ENCODE peak calls at places on chromosomes 5 and 9, in five cellular contexts. Y is breast epithelium, M is cardiac muscle cell, O is SK-N-SH, H is thyroid gland. I is an unnamed sample.

GRCh38 chr9:93354451-93354850 is 97.0 kb upstream of the FAM120A start:
- DNase-seq in Y (no peak), M (peak; percentile 1), O (no peak), H (no peak), I (no peak)

GRCh38 chr9:69131682-69132081 is 42.4 kb upstream of the TJP2 start:
- DNase-seq in Y (no peak), M (no peak), O (no peak), H (no peak), I (peak; percentile 46)

GRCh38 chr9:94974154-94974860 is 247.8 kb downstream of the AOPEP start:
- DNase-seq in Y (no peak), M (peak; percentile 61), O (no peak), H (no peak), I (no peak)

GRCh38 chr9:111034573-111035539 is 3.4 kb downstream of the LPAR1 start:
- DNase-seq in Y (no peak), M (no peak), O (no peak), H (no peak), I (peak; percentile 56)

GRCh38 chr5:178545156-178545555 is 45.0 kb downstream of the COL23A1 start:
- DNase-seq in Y (no peak), M (peak; percentile 37), O (no peak), H (peak; percentile 86), I (no peak)

GRCh38 chr5:79971156-79971555 is 19.9 kb downstream of the MTX3 start:
- DNase-seq in Y (no peak), M (no peak), O (no peak), H (no peak), I (no peak)

GRCh38 chr9:81431662-81432061 is 257.7 kb downstream of the TLE1 start:
- DNase-seq in Y (no peak), M (no peak), O (no peak), H (no peak), I (no peak)

GRCh38 chr5:172903790-172904189 is 55.4 kb upstream of the RPL26L1 start:
- DNase-seq in Y (peak; percentile 86), M (no peak), O (peak; percentile 39), H (peak; percentile 84), I (peak; percentile 57)

GRCh38 chr5:33036128-33036527 is 325.0 kb downstream of the NPR3 start:
- DNase-seq in Y (no peak), M (no peak), O (no peak), H (no peak), I (no peak)

GRCh38 chr5:128081111-128081865 is 2.3 kb upstream of the SLC12A2 start:
- DNase-seq in Y (no peak), M (no peak), O (peak; percentile 19), H (no peak), I (no peak)

GRCh38 chr5:69079556-69079955 is 14.3 kb upstream of the SLC30A5 start:
- DNase-seq in Y (no peak), M (no peak), O (no peak), H (no peak), I (no peak)

GRCh38 chr5:141637266-141637692 is 482 bp downstream of the RELL2 start:
- DNase-seq in Y (no peak), M (no peak), O (peak; percentile 86), H (no peak), I (no peak)

GRCh38 chr5:112227911-112228631 is 191.0 kb downstream of the EPB41L4A start:
- DNase-seq in Y (no peak), M (peak; percentile 54), O (no peak), H (peak; percentile 35), I (no peak)

GRCh38 chr5:80187274-80187673 is 68.6 kb downstream of the SERINC5 start:
- DNase-seq in Y (no peak), M (no peak), O (no peak), H (no peak), I (no peak)

GRCh38 chr9:4339783-4340335 is 40.0 kb upstream of the GLIS3 start:
- DNase-seq in Y (no peak), M (no peak), O (no peak), H (no peak), I (no peak)

GRCh38 chr9:23160952-23161469 is 665.0 kb downstream of the ELAVL2 start:
- DNase-seq in Y (no peak), M (no peak), O (no peak), H (no peak), I (no peak)
- H3K4me3 ChIP-seq in Y (no peak overlapping the region), M (no peak overlapping the region), O (no peak overlapping the region), H (no peak overlapping the region), I (no peak overlapping the region)

DNA sequence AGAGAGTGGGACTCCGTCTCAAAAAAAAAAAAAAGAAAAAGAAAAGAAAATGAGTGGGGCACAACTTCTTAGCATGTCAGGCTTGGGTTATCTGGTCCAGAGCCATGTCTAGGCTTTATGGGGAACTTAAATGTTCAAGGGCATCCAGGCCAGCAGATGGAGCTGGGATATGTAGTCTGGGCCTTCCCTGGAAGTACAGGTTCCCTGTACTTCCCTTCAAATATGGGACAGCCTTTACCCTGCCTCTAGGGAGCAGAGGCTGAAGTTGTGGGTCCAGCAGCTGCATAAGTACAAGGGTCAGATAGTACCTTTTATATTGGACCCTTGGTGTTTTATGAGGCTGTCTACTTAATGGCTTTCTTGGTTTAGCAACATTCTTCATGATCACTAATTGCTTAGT is 42.1 kb downstream of the FAF2 start:
- DNase-seq in Y (no peak), M (no peak), O (no peak), H (no peak), I (no peak)
- TF ChIP-seq CTCF in Y (no peak), M (no peak), O (no peak), H (no peak), I (no peak)

GRCh38 chr5:2030131-2030530 is 147.4 kb upstream of the IRX4 start:
- DNase-seq in Y (no peak), M (no peak), O (no peak), H (no peak), I (no peak)
- H3K27me3 ChIP-seq in Y (no peaks in the 10 kb centered on the region), M (peaks cover 22% of the 10 kb centered on the region), O (peaks cover 16% of the 10 kb centered on the region), H (no peaks in the 10 kb centered on the region), I (no peaks in the 10 kb centered on the region)

GRCh38 chr9:71920456-71921189 is 9.2 kb downstream of the C9orf85 start:
- DNase-seq in Y (no peak), M (no peak), O (no peak), H (no peak), I (no peak)
- H3K4me3 ChIP-seq in Y (no peak overlapping the region), M (no peak overlapping the region), O (no peak overlapping the region), H (no peak overlapping the region), I (no peak overlapping the region)

DNA sequence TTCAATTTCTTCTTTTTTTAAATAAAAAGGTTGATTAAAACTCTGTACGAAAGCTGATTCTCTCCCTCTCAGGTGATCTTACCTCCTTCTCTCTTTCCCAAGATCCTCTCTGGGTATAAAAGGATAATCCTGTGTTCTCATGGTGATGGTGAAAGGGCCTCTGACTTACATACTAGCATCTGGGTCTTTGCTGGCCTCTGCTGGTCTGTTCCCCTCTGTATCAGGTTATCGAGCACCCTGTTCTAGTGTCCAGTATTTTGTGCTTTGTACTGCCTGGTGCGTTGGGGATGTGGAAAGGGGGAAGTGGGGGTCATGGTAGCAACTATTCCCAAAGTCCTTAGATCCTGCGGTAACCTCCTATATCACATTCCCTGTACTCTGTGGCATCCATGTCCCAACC is 328.9 kb downstream of the NR2F1-AS1 start:
- DNase-seq in Y (no peak), M (no peak), O (no peak), H (no peak), I (no peak)
- TF ChIP-seq CTCF in Y (no peak), M (no peak), O (no peak), H (no peak), I (no peak)

GRCh38 chr5:133606835-133607234 is 5.5 kb downstream of the FSTL4 start:
- DNase-seq in Y (no peak), M (no peak), O (peak; percentile 47), H (no peak), I (no peak)
- H3K27me3 ChIP-seq in Y (no peaks in the 10 kb centered on the region), M (peaks cover 72% of the 10 kb centered on the region), O (peaks cover 20% of the 10 kb centered on the region), H (peaks cover 6% of the 10 kb centered on the region), I (no peaks in the 10 kb centered on the region)

GRCh38 chr5:149406203-149406978 is 27.3 kb upstream of the IL17B start:
- DNase-seq in Y (peak; percentile 67), M (no peak), O (peak; percentile 83), H (no peak), I (peak; percentile 83)
- H3K4me3 ChIP-seq in Y (peak overlapping the region; percentile 67), M (no peak overlapping the region), O (peak overlapping the region; percentile 53), H (peak overlapping the region; percentile 19), I (peak overlapping the region; percentile 69)

DNA sequence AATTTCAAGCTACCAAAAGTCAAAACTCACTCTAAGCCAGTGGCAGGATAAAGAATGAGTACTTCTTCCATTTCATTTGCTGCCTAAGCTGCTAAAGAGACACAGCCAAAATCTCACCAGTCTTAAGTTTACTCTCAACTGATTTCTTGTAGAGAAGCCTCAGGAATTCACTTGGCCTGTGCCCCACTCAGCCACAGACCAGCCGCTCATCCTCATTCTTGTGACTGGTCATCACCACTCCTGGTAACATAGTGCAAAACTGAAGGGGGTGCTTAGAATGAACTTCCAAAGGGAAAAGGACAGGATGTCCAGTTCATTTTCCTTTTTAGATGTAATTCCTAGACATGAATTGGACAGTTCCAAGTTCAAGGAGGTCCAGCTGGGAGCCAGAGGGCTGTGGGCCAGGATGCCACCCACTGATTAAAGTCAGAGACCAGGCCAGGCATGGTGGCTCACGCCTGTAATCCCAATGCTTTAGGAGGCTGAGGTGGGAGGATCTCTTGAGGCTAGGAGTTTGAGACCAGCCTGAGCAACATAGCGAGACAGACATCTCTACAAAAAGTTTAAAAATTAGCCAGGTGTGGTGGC is 72.7 kb upstream of the RANBP3L start:
- DNase-seq in Y (no peak), M (no peak), O (no peak), H (no peak), I (no peak)
- TF ChIP-seq CTCF in Y (no peak), M (no peak), O (no peak), H (no peak), I (no peak)

GRCh38 chr9:132011896-132012295 is 67.8 kb downstream of the MED27 start:
- DNase-seq in Y (no peak), M (no peak), O (no peak), H (no peak), I (no peak)
- H3K27me3 ChIP-seq in Y (no peaks in the 10 kb centered on the region), M (no peaks in the 10 kb centered on the region), O (no peaks in the 10 kb centered on the region), H (no peaks in the 10 kb centered on the region), I (no peaks in the 10 kb centered on the region)